ENCODE peak calls at places on chromosomes 3 and 15, in six cellular contexts. U is cardiac muscle cell; Q is IMR-90; M is CD8-positive, alpha-beta T cell; Z is fibroblast of mammary gland; Y is activated CD4-positive, alpha-beta T cell treated with anti-CD3 and anti-CD28 coated beads, Interleukin-2, amount 50 U/mL, for 24 hours. N is an unnamed sample.

GRCh38 chr3:167350245-167350862 is 29.7 kb downstream of the ZBBX start:
- DNase-seq in U (peak; percentile 36), Q (no peak), M (no peak), Z (peak; percentile 42), Y (no peak), N (no peak)

GRCh38 chr15:41801850-41802455 is 25.9 kb upstream of the JMJD7 start:
- DNase-seq in U (no peak), Q (peak; percentile 77), M (no peak), Z (peak; percentile 69), Y (no peak), N (no peak)

GRCh38 chr15:35741881-35742280 is 195.9 kb upstream of the DPH6 start:
- DNase-seq in U (no peak), Q (peak; percentile 37), M (no peak), Z (no peak), Y (no peak), N (no peak)

GRCh38 chr3:156787926-156788663 is 38.1 kb upstream of the LEKR1 start:
- DNase-seq in U (no peak), Q (peak; percentile 97), M (no peak), Z (peak; percentile 99), Y (peak; percentile 31), N (no peak)

GRCh38 chr3:157125101-157125500 is 34.8 kb downstream of the CCNL1 start:
- DNase-seq in U (peak; percentile 64), Q (no peak), M (no peak), Z (no peak), Y (no peak), N (no peak)

GRCh38 chr3:119294889-119295769 is 946 bp downstream of the ARHGAP31 start:
- DNase-seq in U (peak; percentile 62), Q (peak; percentile 37), M (peak; percentile 41), Z (peak; percentile 34), Y (peak; percentile 48), N (peak; percentile 22)

GRCh38 chr15:31162721-31163510 is 61.4 kb upstream of the TRPM1 start:
- DNase-seq in U (no peak), Q (no peak), M (no peak), Z (no peak), Y (no peak), N (no peak)

GRCh38 chr3:100003609-100004503 is 110.4 kb downstream of the FILIP1L start:
- DNase-seq in U (no peak), Q (no peak), M (no peak), Z (no peak), Y (no peak), N (no peak)

GRCh38 chr15:72237286-72238224 is 6.6 kb upstream of the PKM start:
- DNase-seq in U (no peak), Q (peak; percentile 98), M (peak; percentile 12), Z (peak; percentile 97), Y (peak; percentile 78), N (peak; percentile 88)

GRCh38 chr3:131933665-131934064 is 101.1 kb downstream of the CPNE4 start:
- DNase-seq in U (no peak), Q (no peak), M (no peak), Z (no peak), Y (no peak), N (no peak)

GRCh38 chr3:120052685-120053084 is 41.6 kb downstream of the GSK3B start:
- DNase-seq in U (no peak), Q (no peak), M (no peak), Z (peak; percentile 38), Y (no peak), N (no peak)

GRCh38 chr3:117016359-117016758 is 306.8 kb downstream of the TUSC7 start:
- DNase-seq in U (no peak), Q (no peak), M (no peak), Z (no peak), Y (no peak), N (no peak)

GRCh38 chr3:151816091-151816604 is 2.2 kb downstream of the AADAC start:
- DNase-seq in U (no peak), Q (peak; percentile 87), M (no peak), Z (peak; percentile 83), Y (no peak), N (no peak)

GRCh38 chr15:90227816-90228772 is 5.6 kb downstream of the CIB1 start:
- DNase-seq in U (no peak), Q (no peak), M (no peak), Z (no peak), Y (no peak), N (no peak)

GRCh38 chr3:86175593-86175992 is 815.4 kb downstream of the VGLL3 start:
- DNase-seq in U (peak; percentile 9), Q (no peak), M (no peak), Z (no peak), Y (no peak), N (no peak)

GRCh38 chr3:126312326-126312725 is 44.9 kb downstream of the KLF15 start:
- DNase-seq in U (no peak), Q (no peak), M (no peak), Z (no peak), Y (no peak), N (no peak)

GRCh38 chr3:50170689-50171088 is 15.6 kb downstream of the SEMA3F start:
- DNase-seq in U (no peak), Q (peak; percentile 90), M (no peak), Z (peak; percentile 79), Y (no peak), N (no peak)

GRCh38 chr3:38283810-38284775 is 2.0 kb downstream of the SLC22A14 start:
- DNase-seq in U (no peak), Q (peak; percentile 53), M (no peak), Z (peak; percentile 87), Y (no peak), N (no peak)

N was measured in DND-41.